ENCODE peak calls at places on chromosomes 11 and 22, in nine cellular contexts. F is RCC 7860, K is keratinocyte, E is choroid plexus epithelial cell, C is GM18507, N is sigmoid colon, D is PC-9, Y is body of pancreas, H is myocyte. Q is an unnamed sample.

GRCh38 chr11:119750056-119750455 is 21.1 kb upstream of the NECTIN1 start:
- DNase-seq in N (peak; percentile 10), E (no peak), F (no peak), Y (no peak), C (no peak), D (no peak), H (no peak), K (no peak), Q (no peak)

GRCh38 chr22:36374603-36375024 is 13.2 kb downstream of the MYH9 start:
- DNase-seq in H (no peak), C (no peak), F (peak; percentile 89), D (peak; percentile 86), E (no peak), K (no peak), N (no peak), Y (no peak), Q (no peak)

GRCh38 chr11:4511846-4512245 is 29.4 kb downstream of the OR52K1 start:
- DNase-seq in H (no peak), Y (no peak), E (no peak), D (no peak), F (no peak), N (no peak), C (no peak), K (no peak), Q (no peak)

GRCh38 chr11:86396403-86396802 is 21.7 kb downstream of the CCDC81 start:
- DNase-seq in F (no peak), K (no peak), Y (no peak), N (no peak), D (no peak), H (no peak), E (peak; percentile 71), C (no peak), Q (no peak)

GRCh38 chr11:13963169-13963948 is 836 bp downstream of the SPON1 start:
- DNase-seq in Y (no peak), K (no peak), F (no peak), H (no peak), N (peak; percentile 72), E (peak; percentile 2), C (no peak), D (no peak), Q (peak; percentile 60)

GRCh38 chr11:69320756-69321741 is 27.1 kb downstream of the MYEOV start:
- DNase-seq in Y (no peak), K (no peak), N (peak; percentile 36), F (peak; percentile 35), D (peak; percentile 52), H (peak; percentile 46), E (no peak), C (no peak), Q (no peak)

GRCh38 chr22:40922484-40923303 is 28.5 kb upstream of the RBX1 start:
- DNase-seq in D (no peak), Y (no peak), C (peak; percentile 20), H (peak; percentile 73), F (peak; percentile 30), E (peak; percentile 85), K (no peak), N (no peak), Q (no peak)

GRCh38 chr22:22955276-22955798 is 67.7 kb downstream of the IGLL5 start:
- DNase-seq in F (no peak), K (no peak), E (no peak), D (no peak), C (no peak), H (no peak), N (no peak), Y (no peak), Q (no peak)

GRCh38 chr11:116948375-116948774 is 111.0 kb upstream of the APOA1 start:
- DNase-seq in D (peak; percentile 37), E (peak; percentile 43), N (no peak), H (no peak), K (peak; percentile 15), Y (no peak), C (no peak), F (peak; percentile 21), Q (no peak)

GRCh38 chr11:75606099-75606498 is 44.0 kb downstream of the SERPINH1 start:
- DNase-seq in H (no peak), F (no peak), E (no peak), N (no peak), C (no peak), Y (no peak), K (no peak), D (no peak), Q (no peak)

GRCh38 chr11:859394-860131 is 16.9 kb downstream of the TSPAN4 start:
- DNase-seq in N (peak; percentile 93), K (no peak), Y (peak; percentile 86), H (peak; percentile 64), D (peak; percentile 45), E (peak; percentile 97), F (no peak), C (no peak), Q (peak; percentile 89)

GRCh38 chr11:112195906-112196305 is 20.6 kb downstream of the BCO2 start:
- DNase-seq in C (no peak), F (peak; percentile 62), H (no peak), Y (no peak), D (no peak), K (peak; percentile 45), E (peak; percentile 50), N (no peak), Q (no peak)

GRCh38 chr11:97325693-97326092 is 935.9 kb downstream of the JRKL start:
- DNase-seq in K (no peak), Y (no peak), H (no peak), C (no peak), E (no peak), N (no peak), F (no peak), D (no peak), Q (no peak)

GRCh38 chr11:27672836-27673464 is 27.3 kb downstream of the BDNF start:
- DNase-seq in K (no peak), C (no peak), N (no peak), Y (no peak), F (no peak), E (no peak), D (peak; percentile 12), H (peak; percentile 5), Q (no peak)

GRCh38 chr22:40567106-40567505 is 69.4 kb downstream of the MRTFA start:
- DNase-seq in F (peak; percentile 32), Y (no peak), C (no peak), E (peak; percentile 57), N (no peak), H (no peak), D (no peak), K (peak; percentile 33), Q (no peak)

GRCh38 chr11:15613231-15613630 is 498.5 kb downstream of the INSC start:
- DNase-seq in C (no peak), K (no peak), Y (no peak), D (no peak), E (no peak), N (no peak), F (no peak), H (no peak), Q (no peak)

GRCh38 chr11:8033312-8033715 is 46.2 kb downstream of the EIF3F start:
- DNase-seq in H (peak; percentile 91), C (peak; percentile 64), F (peak; percentile 61), K (peak; percentile 17), Y (peak; percentile 87), E (peak; percentile 92), N (peak; percentile 92), D (peak; percentile 56), Q (peak; percentile 90)

GRCh38 chr11:106161775-106162174 is 84.3 kb downstream of the AASDHPPT start:
- DNase-seq in C (no peak), E (no peak), K (no peak), D (no peak), F (no peak), H (no peak), N (no peak), Y (no peak), Q (no peak)

GRCh38 chr22:41092847-41093371 is 517 bp downstream of the EP300 start:
- DNase-seq in Y (peak; percentile 54), E (peak; percentile 33), C (no peak), D (peak; percentile 19), N (no peak), H (peak; percentile 25), K (no peak), F (no peak), Q (peak; percentile 66)

GRCh38 chr11:116177521-116178220 is 595.1 kb downstream of the BUD13 start:
- DNase-seq in H (no peak), F (peak; percentile 29), N (no peak), D (no peak), Y (no peak), C (no peak), E (no peak), K (no peak), Q (no peak)

GRCh38 chr11:35247428-35247827 is 108.5 kb downstream of the CD44 start:
- DNase-seq in F (no peak), E (no peak), N (no peak), H (no peak), C (no peak), Y (no peak), D (no peak), K (no peak), Q (no peak)